ENCODE peak calls at places on chromosome X, in six cellular contexts. W is AG04449, P is neural crest cell, Q is neural progenitor cell, G is fibroblast of pulmonary artery, D is left ventricle myocardium inferior. E is an unnamed sample.

GRCh38 chrX:20252392-20253231 is 14.1 kb downstream of the RPS6KA3 start:
- DNase-seq in W (no peak), P (peak), Q (peak), G (peak), D (peak), E (no peak)

GRCh38 chrX:137051978-137052640 is 18.3 kb upstream of the GPR101 start:
- DNase-seq in W (no peak), P (peak), Q (peak), G (peak), D (peak), E (no peak)

GRCh38 chrX:80817002-80817401 is 7.3 kb upstream of the BRWD3 start:
- DNase-seq in W (no peak), P (no peak), Q (no peak), G (peak), D (no peak), E (no peak)

GRCh38 chrX:9668537-9668936 is 97.1 kb downstream of the GPR143 start:
- DNase-seq in W (peak), P (no peak), Q (no peak), G (peak), D (no peak), E (no peak)

GRCh38 chrX:46204721-46205422 is 340.3 kb downstream of the ZNF674 start:
- DNase-seq in W (no peak), P (no peak), Q (no peak), G (no peak), D (no peak), E (no peak)

GRCh38 chrX:72540318-72540717 is 32.3 kb downstream of the HDAC8 start:
- DNase-seq in W (no peak), P (no peak), Q (no peak), G (peak), D (no peak), E (peak)

GRCh38 chrX:69387559-69388487 is 116.3 kb upstream of the NALF2 start:
- DNase-seq in W (no peak), P (peak), Q (peak), G (peak), D (peak), E (no peak)

GRCh38 chrX:85004255-85004654 is 578 bp downstream of the APOOL start:
- DNase-seq in W (no peak), P (no peak), Q (no peak), G (peak), D (no peak), E (no peak)

GRCh38 chrX:65407157-65407626 is 127.4 kb downstream of the LAS1L start:
- DNase-seq in W (no peak), P (no peak), Q (peak), G (no peak), D (no peak), E (no peak)

GRCh38 chrX:11890843-11891514 is 132.9 kb downstream of the MSL3 start:
- DNase-seq in W (no peak), P (no peak), Q (no peak), G (peak), D (peak), E (no peak)

GRCh38 chrX:101617211-101618191 is at the start of gene ARMCX6:
- DNase-seq in W (no peak), P (peak), Q (peak), G (peak), D (peak), E (no peak)

GRCh38 chrX:3006500-3006899 is at the start of gene ARSH:
- DNase-seq in W (no peak), P (no peak), Q (no peak), G (no peak), D (no peak), E (no peak)

GRCh38 chrX:131854586-131854985 is 168.5 kb upstream of the STK26 start:
- DNase-seq in W (no peak), P (no peak), Q (no peak), G (peak), D (no peak), E (no peak)

GRCh38 chrX:20521245-20521644 is 254.5 kb upstream of the RPS6KA3 start:
- DNase-seq in W (no peak), P (no peak), Q (no peak), G (peak), D (no peak), E (no peak)

GRCh38 chrX:46710425-46710824 is 48.5 kb downstream of the SLC9A7 start:
- DNase-seq in W (no peak), P (no peak), Q (no peak), G (peak), D (no peak), E (no peak)

GRCh38 chrX:46572295-46572936 is 1.1 kb upstream of the CHST7 start:
- DNase-seq in W (no peak), P (no peak), Q (no peak), G (no peak), D (no peak), E (no peak)

GRCh38 chrX:153961292-153961691 is 10.3 kb downstream of the HCFC1 start:
- DNase-seq in W (no peak), P (no peak), Q (no peak), G (no peak), D (no peak), E (no peak)

GRCh38 chrX:47361538-47362511 is 8.6 kb upstream of the ZNF157 start:
- DNase-seq in W (peak), P (peak), Q (peak), G (peak), D (peak), E (peak)

GRCh38 chrX:151985955-151986354 is 11.5 kb upstream of the GABRE start:
- DNase-seq in W (peak), P (no peak), Q (no peak), G (peak), D (peak), E (no peak)

GRCh38 chrX:132330156-132330729 is 111.0 kb upstream of the RAP2C start:
- DNase-seq in W (no peak), P (no peak), Q (no peak), G (no peak), D (no peak), E (no peak)

GRCh38 chrX:64894454-64895038 is 81.7 kb downstream of the ZC4H2 start:
- DNase-seq in W (no peak), P (peak), Q (peak), G (peak), D (no peak), E (no peak)

GRCh38 chrX:79933938-79934337 is 80.6 kb upstream of the TBX22 start:
- DNase-seq in W (no peak), P (no peak), Q (no peak), G (no peak), D (no peak), E (no peak)

GRCh38 chrX:72652132-72652531 is 62.0 kb downstream of the PHKA1 start:
- DNase-seq in W (no peak), P (no peak), Q (no peak), G (no peak), D (no peak), E (no peak)

GRCh38 chrX:3066555-3066954 is 25.3 kb downstream of the ARSF start:
- DNase-seq in W (no peak), P (no peak), Q (peak), G (peak), D (no peak), E (no peak)

GRCh38 chrX:38117485-38117884 is 103.2 kb downstream of the SRPX start:
- DNase-seq in W (no peak), P (no peak), Q (no peak), G (peak), D (no peak), E (no peak)

GRCh38 chrX:53476371-53476770 is 42.2 kb upstream of the HSD17B10 start:
- DNase-seq in W (no peak), P (no peak), Q (no peak), G (no peak), D (no peak), E (no peak)

GRCh38 chrX:110322603-110323002 is 4.7 kb upstream of the AMMECR1 start:
- DNase-seq in W (no peak), P (no peak), Q (no peak), G (no peak), D (no peak), E (no peak)

GRCh38 chrX:3711331-3711917 is 2.0 kb downstream of the PRKX start:
- DNase-seq in W (no peak), P (no peak), Q (no peak), G (no peak), D (peak), E (no peak)

GRCh38 chrX:17788956-17789562 is 51.8 kb downstream of the SCML1 start:
- DNase-seq in W (no peak), P (no peak), Q (no peak), G (no peak), D (no peak), E (no peak)

GRCh38 chrX:21993265-21993664 is 38.9 kb upstream of the PHEX start:
- DNase-seq in W (no peak), P (no peak), Q (no peak), G (peak), D (peak), E (no peak)

GRCh38 chrX:70166601-70167590 is 10.4 kb upstream of the DGAT2L6 start:
- DNase-seq in W (peak), P (no peak), Q (no peak), G (peak), D (no peak), E (no peak)

GRCh38 chrX:64204701-64205440 is 637 bp downstream of the AMER1 start:
- DNase-seq in W (no peak), P (peak), Q (peak), G (peak), D (peak), E (no peak)

GRCh38 chrX:13955975-13956374 is 73.7 kb downstream of the GEMIN8 start:
- DNase-seq in W (no peak), P (no peak), Q (no peak), G (no peak), D (no peak), E (no peak)

GRCh38 chrX:139795196-139795595 is 87.2 kb upstream of the MCF2 start:
- DNase-seq in W (no peak), P (no peak), Q (no peak), G (no peak), D (no peak), E (no peak)

GRCh38 chrX:71623714-71624113 is 5.4 kb upstream of the CXCR3 start:
- DNase-seq in W (no peak), P (no peak), Q (no peak), G (no peak), D (no peak), E (no peak)

GRCh38 chrX:34341258-34341657 is 209.1 kb upstream of the FAM47A start:
- DNase-seq in W (no peak), P (no peak), Q (peak), G (peak), D (no peak), E (no peak)

DNA sequence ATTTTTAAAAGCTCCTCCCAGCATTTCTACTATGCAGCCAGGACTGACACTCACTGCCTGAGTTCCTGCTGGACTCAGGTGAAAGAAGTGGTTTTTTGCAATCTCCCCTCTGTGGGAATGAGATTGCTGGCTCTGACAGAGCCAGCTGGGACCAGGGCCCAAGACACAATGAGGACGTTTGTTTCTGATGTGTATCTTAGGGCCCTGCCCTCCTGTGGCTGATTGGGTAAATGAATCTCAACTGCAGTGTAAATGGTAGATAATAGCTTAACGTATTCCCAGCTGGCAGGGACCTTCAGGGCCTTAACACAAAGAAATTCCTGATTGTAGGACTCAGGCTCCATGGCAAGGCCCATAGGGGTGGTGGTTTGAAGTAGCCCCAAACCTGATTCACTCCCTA is 85.8 kb upstream of the PRPS1 start:
- DNase-seq in W (no peak), P (peak), Q (peak), G (peak), D (no peak), E (no peak)
- TF ChIP-seq CTCF in W (peak), P (peak), Q (peak), G (no peak), D (no peak), E (no peak)

GRCh38 chrX:133958997-133959688 is 26.3 kb downstream of the GPC3 start:
- DNase-seq in W (no peak), P (no peak), Q (no peak), G (peak), D (no peak), E (no peak)
- TF ChIP-seq CTCF in W (no peak), P (no peak), Q (no peak), G (peak), D (peak), E (no peak)

GRCh38 chrX:120514236-120514635 is 45.1 kb upstream of the LAMP2 start:
- DNase-seq in W (no peak), P (no peak), Q (peak), G (peak), D (no peak), E (no peak)
- TF ChIP-seq CTCF in W (no peak), P (peak), Q (peak), G (peak), D (peak), E (peak)

DNA sequence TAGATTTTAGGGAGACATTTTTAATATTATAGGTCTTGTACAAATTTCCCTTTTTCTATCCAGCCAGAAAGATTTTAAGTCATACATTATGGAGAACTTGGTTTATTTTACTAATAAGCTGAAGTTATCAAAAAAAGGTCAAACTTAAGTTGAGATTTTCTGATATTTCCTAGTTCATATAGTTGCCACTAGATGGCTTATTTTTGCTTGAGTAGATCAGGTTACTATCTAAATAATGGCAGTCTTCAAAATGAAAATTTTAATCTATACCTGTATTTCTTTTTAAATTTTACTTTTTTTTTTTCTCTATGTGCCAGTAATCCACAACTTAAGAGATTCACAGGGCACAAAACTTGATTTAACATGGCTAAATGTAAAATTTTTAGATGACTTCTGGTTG is 52.3 kb downstream of the USP9X start:
- DNase-seq in W (no peak), P (no peak), Q (no peak), G (peak), D (no peak), E (no peak)
- TF ChIP-seq CTCF in W (peak), P (peak), Q (peak), G (peak), D (peak), E (peak)

DNA sequence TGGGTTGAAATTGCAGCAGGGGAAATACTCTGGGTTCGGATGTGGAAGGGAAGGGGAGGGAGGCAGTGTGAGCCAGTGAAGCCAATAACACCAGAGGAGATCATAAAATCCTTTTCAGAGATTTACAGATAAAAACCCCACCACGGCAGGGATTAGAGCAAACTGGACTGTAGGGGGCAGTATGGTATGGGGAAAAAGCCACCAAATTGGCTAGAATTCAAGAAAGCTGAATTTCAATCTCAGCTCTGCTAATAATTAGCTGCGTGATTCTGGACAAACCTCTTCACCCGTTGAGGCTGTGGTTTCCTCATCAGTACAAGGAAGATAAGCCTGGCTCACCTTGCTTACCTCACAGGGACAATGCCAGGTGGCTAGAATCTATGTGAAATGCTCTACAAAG is 108.1 kb downstream of the ATG4A start:
- DNase-seq in W (no peak), P (peak), Q (peak), G (peak), D (no peak), E (no peak)
- TF ChIP-seq CTCF in W (no peak), P (peak), Q (peak), G (peak), D (peak), E (peak)

GRCh38 chrX:24969812-24970211 is 46.0 kb downstream of the ARX start:
- DNase-seq in W (no peak), P (no peak), Q (no peak), G (no peak), D (no peak), E (no peak)
- TF ChIP-seq CTCF in W (no peak), P (no peak), Q (no peak), G (no peak), D (no peak), E (no peak)

GRCh38 chrX:124223524-124223923 is 108.9 kb upstream of the TEX13D start:
- DNase-seq in W (no peak), P (peak), Q (peak), G (no peak), D (no peak), E (no peak)
- TF ChIP-seq CTCF in W (no peak), P (no peak), Q (peak), G (no peak), D (peak), E (no peak)

GRCh38 chrX:114717921-114718320 is 134.0 kb downstream of the HTR2C start:
- DNase-seq in W (no peak), P (peak), Q (peak), G (no peak), D (no peak), E (no peak)
- TF ChIP-seq CTCF in W (no peak), P (peak), Q (peak), G (peak), D (no peak), E (no peak)

DNA sequence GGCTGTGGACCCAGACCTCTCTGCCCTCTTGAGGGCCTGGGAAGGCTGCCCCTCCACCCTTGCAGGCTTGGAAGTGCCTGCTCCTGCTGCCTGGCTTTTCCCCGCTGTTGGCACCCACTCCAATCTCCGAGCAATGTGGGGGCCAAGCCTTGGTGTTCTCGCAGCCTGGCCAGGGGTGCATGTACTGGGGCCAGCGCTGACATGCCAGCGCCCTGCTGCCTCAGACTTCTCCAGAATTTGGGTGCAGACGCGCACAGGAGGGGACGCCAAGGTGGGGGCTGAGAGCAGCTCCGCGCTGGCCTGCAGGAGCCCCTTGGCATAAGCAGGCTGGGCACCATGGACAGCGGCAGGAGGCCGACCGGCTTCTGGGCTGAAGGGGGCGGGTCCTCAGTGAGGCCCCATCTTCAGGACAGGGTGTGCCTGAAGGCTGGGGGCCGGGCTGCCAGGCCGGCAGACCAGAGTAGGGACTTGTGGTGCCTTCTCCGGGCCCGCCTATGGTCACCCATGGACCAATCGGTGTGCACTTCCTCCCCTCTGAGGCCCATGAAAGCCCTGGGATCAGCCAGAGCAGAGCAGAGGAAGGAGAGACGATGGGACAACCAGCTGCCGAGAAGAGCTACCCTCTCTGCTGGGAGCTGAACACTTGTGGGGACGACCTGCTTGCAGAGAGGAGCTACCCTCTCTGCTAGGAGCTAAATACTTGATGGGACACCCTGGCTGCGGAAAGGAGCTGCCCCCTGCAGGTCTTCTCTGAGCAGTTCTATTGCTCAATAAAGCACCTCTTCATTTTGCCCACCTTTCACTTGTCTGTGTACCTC is 118.3 kb downstream of the DNAAF6 start:
- DNase-seq in W (no peak), P (peak), Q (peak), G (peak), D (no peak), E (no peak)
- TF ChIP-seq CTCF in W (no peak), P (peak), Q (peak), G (peak), D (peak), E (no peak)

DNA sequence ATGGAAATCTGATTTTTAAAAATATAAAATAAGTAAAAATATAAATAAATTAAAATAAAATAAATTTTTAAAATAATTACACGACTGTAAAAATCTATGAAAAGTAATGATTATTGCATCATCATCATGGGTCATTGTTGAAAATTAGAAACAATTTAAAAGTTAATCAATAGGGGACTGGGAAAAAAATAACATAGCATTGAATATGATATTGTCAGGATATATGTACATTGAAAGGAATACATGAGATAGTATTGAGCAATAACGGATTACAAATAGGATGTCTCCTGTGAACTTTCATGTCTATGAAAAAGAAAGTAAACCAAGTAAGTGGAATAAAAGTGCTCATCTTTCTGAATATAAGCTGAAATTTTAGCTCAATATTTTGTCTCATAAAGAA is 566.8 kb upstream of the HTR2C start:
- DNase-seq in W (no peak), P (no peak), Q (no peak), G (no peak), D (no peak), E (no peak)
- TF ChIP-seq CTCF in W (no peak), P (no peak), Q (no peak), G (no peak), D (no peak), E (no peak)